ENCODE peak calls at places on chromosomes 12 and 14, in ten cellular contexts. M is mammary epithelial cell, V is stomach, D is HepG2, J is tibial artery, G is GM12878, P is cardiac muscle cell, I is left ventricle myocardium inferior, L is psoas muscle, S is astrocyte. Y is an unnamed sample.

GRCh38 chr12:24997970-24998582 is 49.2 kb upstream of the BCAT1 start:
- DNase-seq in J (no peak), M (peak; percentile 57), P (peak; percentile 62), I (no peak), G (peak; percentile 92), S (peak; percentile 97), D (no peak), V (no peak), L (no peak), Y (no peak)

GRCh38 chr14:60893916-60894315 is 87.0 kb downstream of the TRMT5 start:
- DNase-seq in I (no peak), P (no peak), D (no peak), J (no peak), S (no peak), L (no peak), G (no peak), V (no peak), M (no peak), Y (no peak)

GRCh38 chr14:88264116-88264515 is 59.0 kb downstream of the KCNK10 start:
- DNase-seq in J (no peak), L (no peak), M (no peak), D (no peak), I (no peak), S (no peak), P (peak; percentile 1), G (no peak), V (no peak), Y (no peak)

GRCh38 chr12:3120701-3121100 is 43.5 kb downstream of the TSPAN9 start:
- DNase-seq in D (no peak), G (no peak), S (no peak), P (no peak), I (no peak), J (no peak), L (no peak), M (no peak), V (no peak), Y (no peak)

GRCh38 chr14:73751157-73751691 is 37.0 kb upstream of the PNMA1 start:
- DNase-seq in G (no peak), L (no peak), S (no peak), P (no peak), J (no peak), M (no peak), I (no peak), D (no peak), V (no peak), Y (peak; percentile 65)

GRCh38 chr14:45972416-45972815 is 679.2 kb downstream of the RPL10L start:
- DNase-seq in P (no peak), J (no peak), I (no peak), D (no peak), S (no peak), V (no peak), G (no peak), L (no peak), M (no peak), Y (no peak)

GRCh38 chr14:97074860-97075259 is 277.7 kb downstream of the VRK1 start:
- DNase-seq in G (no peak), P (no peak), L (no peak), M (no peak), V (no peak), I (no peak), D (no peak), J (no peak), S (no peak), Y (no peak)

GRCh38 chr12:96186902-96187301 is 7.3 kb upstream of the ELK3 start:
- DNase-seq in M (no peak), V (no peak), L (no peak), J (no peak), G (no peak), I (no peak), P (no peak), S (no peak), D (no peak), Y (no peak)

GRCh38 chr14:63045612-63046320 is 508 bp upstream of the KCNH5 start:
- DNase-seq in L (peak; percentile 13), S (peak; percentile 39), V (no peak), J (no peak), P (peak; percentile 36), M (peak; percentile 42), I (no peak), D (peak; percentile 12), G (no peak), Y (peak; percentile 42)

GRCh38 chr12:59023861-59024424 is 103.6 kb upstream of the LRIG3 start:
- DNase-seq in G (no peak), M (no peak), J (no peak), S (peak; percentile 35), L (no peak), P (peak; percentile 12), V (no peak), I (no peak), D (no peak), Y (no peak)

GRCh38 chr14:85531594-85532391 is 1.8 kb downstream of the FLRT2 start:
- DNase-seq in M (peak; percentile 82), P (peak; percentile 90), D (no peak), S (peak; percentile 63), L (peak; percentile 63), J (peak; percentile 85), G (no peak), V (peak; percentile 26), I (peak; percentile 55), Y (peak; percentile 66)

GRCh38 chr12:52081263-52081733 is 1.8 kb downstream of the SMIM41 start:
- DNase-seq in S (no peak), L (no peak), M (no peak), P (no peak), G (no peak), D (no peak), I (no peak), J (no peak), V (no peak), Y (no peak)

GRCh38 chr14:32472512-32473472 is 143.7 kb downstream of the AKAP6 start:
- DNase-seq in L (peak; percentile 27), G (no peak), S (peak; percentile 74), V (no peak), J (no peak), I (peak; percentile 39), D (peak; percentile 38), M (peak; percentile 63), P (peak; percentile 77), Y (no peak)

GRCh38 chr12:59595557-59596231 is at the start of gene SLC16A7:
- DNase-seq in S (peak; percentile 79), J (peak; percentile 96), L (peak; percentile 93), M (peak; percentile 89), D (peak; percentile 39), P (peak; percentile 96), G (peak; percentile 60), I (peak; percentile 92), V (peak; percentile 87), Y (peak; percentile 83)

DNA sequence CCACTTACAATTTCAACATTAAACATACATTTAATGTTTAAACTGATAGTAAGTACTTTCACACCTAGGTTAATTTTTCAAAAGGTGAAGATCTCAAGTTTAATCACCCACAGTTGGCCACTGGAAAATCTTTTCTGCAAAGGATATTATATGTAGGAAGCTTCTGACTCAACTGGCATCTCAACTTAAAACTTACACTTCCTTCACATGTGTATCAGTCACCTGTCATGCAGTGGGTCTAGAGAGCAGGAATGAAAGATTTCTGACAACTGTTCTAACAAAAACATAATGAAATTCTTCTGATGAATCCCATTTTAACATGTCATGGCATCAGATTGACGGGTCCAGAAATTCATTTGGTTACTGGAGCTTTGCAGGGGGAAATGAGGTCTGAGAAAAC is 192.8 kb downstream of the KLHL28 start:
- DNase-seq in G (no peak), J (no peak), V (no peak), M (no peak), P (no peak), L (no peak), I (no peak), S (no peak), D (no peak), Y (no peak)
- TF ChIP-seq CTCF in G (no peak), J (no peak), V (no peak), M (no peak), P (no peak), L (no peak), I (no peak), S (no peak), D (no peak), Y (no peak)

DNA sequence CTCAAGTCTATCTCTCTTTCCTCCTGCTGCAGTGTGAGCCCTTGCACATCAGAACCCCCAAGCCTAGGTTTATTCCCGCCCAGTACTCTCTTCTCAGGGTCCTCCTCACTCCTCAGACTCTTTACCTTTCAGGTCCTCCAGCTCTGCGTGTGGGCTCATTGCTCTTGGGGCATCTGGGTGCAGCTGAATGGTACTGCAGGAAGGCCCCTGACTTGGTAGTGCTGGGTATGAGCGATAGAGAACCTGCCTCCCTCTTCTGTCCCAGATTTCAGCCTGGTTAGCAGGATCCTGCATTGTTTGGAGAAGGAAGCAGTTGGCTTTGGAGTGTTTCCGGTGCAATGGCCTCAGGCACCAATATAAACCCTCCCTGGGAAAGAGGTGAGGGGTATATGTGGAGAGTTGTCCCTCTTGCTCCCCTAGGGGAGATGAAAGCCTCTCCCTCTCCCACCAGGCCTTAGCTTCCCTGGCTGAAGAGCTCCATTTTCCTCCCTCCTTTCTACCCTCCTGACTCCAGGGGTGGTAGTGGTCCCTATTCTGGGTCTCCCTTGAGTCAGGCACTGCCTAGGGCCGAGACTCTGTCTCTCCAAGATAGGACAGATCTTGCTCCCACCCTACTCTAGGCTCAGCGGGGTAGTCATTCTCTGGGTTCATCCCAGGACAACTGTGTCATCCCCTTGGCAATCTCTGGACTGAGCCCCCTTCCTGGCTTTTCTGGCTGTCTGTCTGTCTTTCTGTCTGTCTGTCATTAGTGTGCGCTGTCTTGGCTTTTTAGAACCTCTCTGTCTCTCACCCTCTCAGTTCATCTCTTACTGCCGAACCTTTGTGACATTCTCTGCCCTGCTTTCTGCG is 3.8 kb downstream of the LRP1 start:
- DNase-seq in L (no peak), P (no peak), D (no peak), I (no peak), M (no peak), V (no peak), J (no peak), G (no peak), S (no peak), Y (no peak)
- H3K4me1 ChIP-seq in L (peaks cover 10% of the 10 kb centered on the region), P (peaks cover 45% of the 10 kb centered on the region), D (peaks cover 77% of the 10 kb centered on the region), I (peaks cover 90% of the 10 kb centered on the region), M (peaks cover 5% of the 10 kb centered on the region), V (peaks cover 83% of the 10 kb centered on the region), J (no peaks in the 10 kb centered on the region), G (peaks cover 6% of the 10 kb centered on the region), S (peaks cover 64% of the 10 kb centered on the region), Y (peaks cover 10% of the 10 kb centered on the region)

GRCh38 chr14:79986251-79986650 is 225.1 kb downstream of the DIO2 start:
- DNase-seq in L (no peak), P (peak; percentile 2), V (no peak), D (no peak), I (no peak), M (no peak), G (no peak), J (no peak), S (no peak), Y (no peak)

GRCh38 chr14:79992799-79993198 is 218.5 kb downstream of the DIO2 start:
- DNase-seq in S (no peak), M (no peak), P (no peak), G (no peak), D (no peak), V (no peak), L (no peak), J (no peak), I (no peak), Y (no peak)

GRCh38 chr14:79989990-79990389 is 221.3 kb downstream of the DIO2 start:
- DNase-seq in V (no peak), M (no peak), L (no peak), P (no peak), G (no peak), J (no peak), D (no peak), I (no peak), S (no peak), Y (no peak)
- H3K4me3 ChIP-seq in V (no peak overlapping the region), M (no peak overlapping the region), L (no peak overlapping the region), P (no peak overlapping the region), G (no peak overlapping the region), J (no peak overlapping the region), D (no peak overlapping the region), I (no peak overlapping the region), S (no peak overlapping the region), Y (no peak overlapping the region)

GRCh38 chr12:72035625-72036024 is 97.0 kb downstream of the TPH2 start:
- DNase-seq in D (no peak), J (no peak), M (no peak), S (no peak), V (no peak), L (no peak), P (no peak), I (no peak), G (no peak), Y (no peak)
- TF ChIP-seq CTCF in D (no peak), J (no peak), M (no peak), S (no peak), V (no peak), L (no peak), P (no peak), I (no peak), G (no peak), Y (no peak)

Y was measured in mucosa of descending colon.